ENCODE peak calls at places on chromosomes 7 and 10, in eight cellular contexts. V is iPS DF 19.7; Z is GM03348; F is A172; R is left colon; C is stimulated activated CD8-positive, alpha-beta memory T cell treated with anti-CD3 and anti-CD28 coated beads, Interleukin-7, amount 100 ng/mL, for 4 hours; B is HL-60; S is NCI-H2171. X is an unnamed sample.

GRCh38 chr10:60073781-60074656 is 167.7 kb upstream of the CCDC6 start:
- DNase-seq in R (no peak), S (no peak), Z (no peak), F (no peak), V (no peak), C (no peak), B (no peak), X (no peak)

GRCh38 chr7:2018786-2019692 is 213.7 kb downstream of the MAD1L1 start:
- DNase-seq in Z (peak; percentile 93), R (peak; percentile 48), B (peak; percentile 85), S (no peak), C (no peak), F (peak; percentile 88), V (no peak), X (no peak)

GRCh38 chr7:70458195-70458695 is 673.7 kb upstream of the GALNT17 start:
- DNase-seq in Z (no peak), V (no peak), R (no peak), S (no peak), B (no peak), C (no peak), F (no peak), X (no peak)

GRCh38 chr7:74658171-74659004 is 870 bp downstream of the GTF2I start:
- DNase-seq in V (no peak), S (peak; percentile 92), Z (peak; percentile 99), R (peak; percentile 91), C (peak; percentile 74), B (peak; percentile 87), F (peak; percentile 89), X (peak; percentile 92)

GRCh38 chr10:10992961-10993714 is 24.5 kb upstream of the CELF2 start:
- DNase-seq in Z (no peak), B (no peak), R (no peak), S (no peak), C (no peak), F (no peak), V (no peak), X (no peak)

GRCh38 chr7:14233898-14234174 is 244.4 kb upstream of the ETV1 start:
- DNase-seq in B (no peak), S (no peak), Z (no peak), R (no peak), C (no peak), F (no peak), V (no peak), X (no peak)

GRCh38 chr10:115045516-115045915 is 47.6 kb upstream of the ATRNL1 start:
- DNase-seq in B (no peak), C (no peak), V (no peak), F (no peak), S (no peak), Z (no peak), R (no peak), X (no peak)

GRCh38 chr7:36291387-36292316 is 98.0 kb upstream of the ANLN start:
- DNase-seq in V (no peak), Z (peak; percentile 92), C (no peak), S (peak; percentile 58), R (peak; percentile 80), B (peak; percentile 73), F (peak; percentile 83), X (peak; percentile 19)

GRCh38 chr7:1950066-1950622 is 280.1 kb downstream of the ELFN1 start:
- DNase-seq in C (no peak), V (no peak), B (no peak), R (no peak), Z (no peak), F (no peak), S (no peak), X (no peak)

GRCh38 chr10:58348571-58349033 is 13.8 kb downstream of the UBE2D1 start:
- DNase-seq in S (no peak), Z (no peak), C (no peak), F (no peak), B (no peak), R (no peak), V (no peak), X (no peak)

GRCh38 chr10:132904814-132905649 is 37.3 kb downstream of the CFAP46 start:
- DNase-seq in V (no peak), R (no peak), Z (no peak), C (no peak), B (no peak), S (no peak), F (peak; percentile 2), X (no peak)

GRCh38 chr7:8702807-8703206 is 269.4 kb downstream of the NXPH1 start:
- DNase-seq in F (no peak), Z (no peak), B (no peak), R (no peak), V (no peak), C (no peak), S (no peak), X (no peak)

GRCh38 chr7:143318661-143319060 is 2.8 kb downstream of the CLCN1 start:
- DNase-seq in B (no peak), Z (no peak), F (no peak), S (no peak), V (no peak), R (no peak), C (no peak), X (no peak)

GRCh38 chr7:150468241-150468640 is 17.8 kb downstream of the GIMAP8 start:
- DNase-seq in S (no peak), R (no peak), B (no peak), Z (no peak), F (no peak), V (no peak), C (no peak), X (no peak)

GRCh38 chr7:72919256-72919775 is 5.6 kb upstream of the POM121 start:
- DNase-seq in V (no peak), Z (no peak), R (no peak), F (no peak), S (no peak), C (no peak), B (no peak), X (no peak)

GRCh38 chr10:47022311-47023131 is 111.3 kb downstream of the PTPN20 start:
- DNase-seq in C (no peak), R (peak; percentile 22), V (no peak), F (no peak), S (no peak), B (no peak), Z (peak; percentile 12), X (no peak)

GRCh38 chr7:148700693-148701092 is 2.0 kb downstream of the CUL1 start:
- DNase-seq in B (peak; percentile 57), V (no peak), S (no peak), R (peak; percentile 47), Z (peak; percentile 43), F (peak; percentile 4), C (no peak), X (peak; percentile 61)

GRCh38 chr7:80883188-80884025 is 35.4 kb downstream of the SEMA3C start:
- DNase-seq in Z (peak; percentile 75), F (peak; percentile 100), V (no peak), S (no peak), C (no peak), B (no peak), R (no peak), X (no peak)

GRCh38 chr7:96901822-96902412 is 103.4 kb upstream of the DLX6 start:
- DNase-seq in F (no peak), Z (no peak), S (no peak), C (no peak), R (no peak), V (no peak), B (no peak), X (no peak)

GRCh38 chr7:69811682-69812344 is 213.5 kb downstream of the AUTS2 start:
- DNase-seq in S (no peak), R (no peak), V (no peak), F (no peak), Z (no peak), B (no peak), C (no peak), X (no peak)

GRCh38 chr7:9349625-9350024 is 916.2 kb downstream of the NXPH1 start:
- DNase-seq in V (no peak), Z (no peak), F (no peak), R (no peak), B (no peak), C (no peak), S (no peak), X (no peak)

GRCh38 chr7:70060298-70061068 is 462.2 kb downstream of the AUTS2 start:
- DNase-seq in C (no peak), R (no peak), Z (no peak), F (no peak), V (peak; percentile 33), B (no peak), S (no peak), X (peak; percentile 38)

GRCh38 chr10:32326119-32326518 is 20.8 kb downstream of the EPC1 start:
- DNase-seq in C (no peak), F (no peak), V (no peak), Z (no peak), R (no peak), S (no peak), B (no peak), X (no peak)

GRCh38 chr7:7182156-7183060 is at the start of gene C1GALT1:
- DNase-seq in B (peak; percentile 98), R (peak; percentile 99), V (peak; percentile 92), C (peak; percentile 93), F (peak; percentile 97), S (peak; percentile 93), Z (peak; percentile 98), X (peak; percentile 90)

GRCh38 chr7:70489808-70490207 is 642.1 kb upstream of the GALNT17 start:
- DNase-seq in R (no peak), F (no peak), B (no peak), Z (no peak), S (no peak), V (no peak), C (no peak), X (no peak)

GRCh38 chr10:43944742-43945730 is 296.4 kb upstream of the ZNF32 start:
- DNase-seq in B (no peak), Z (no peak), S (no peak), F (no peak), C (no peak), R (no peak), V (no peak), X (no peak)

GRCh38 chr7:22445140-22445722 is 54.8 kb downstream of the STEAP1B start:
- DNase-seq in B (no peak), R (peak; percentile 83), Z (no peak), V (no peak), F (peak; percentile 89), S (no peak), C (no peak), X (no peak)

GRCh38 chr7:353746-354325 is 63.9 kb downstream of the FOXL3 start:
- DNase-seq in S (no peak), R (no peak), Z (no peak), V (no peak), B (no peak), F (peak; percentile 94), C (no peak), X (no peak)

GRCh38 chr10:88273567-88273966 is 309.6 kb downstream of the RNLS start:
- DNase-seq in B (no peak), S (no peak), R (no peak), Z (no peak), V (no peak), F (no peak), C (no peak), X (no peak)

GRCh38 chr7:134480730-134481129 is 21.8 kb upstream of the AKR1B1 start:
- DNase-seq in V (no peak), B (no peak), C (no peak), F (peak; percentile 71), Z (peak; percentile 62), R (no peak), S (peak; percentile 5), X (no peak)

GRCh38 chr7:78139335-78139734 is 340.8 kb downstream of the PHTF2 start:
- DNase-seq in V (no peak), S (no peak), R (no peak), Z (peak; percentile 61), C (no peak), F (peak; percentile 44), B (no peak), X (no peak)

GRCh38 chr7:36180121-36180520 is 27.1 kb downstream of the EEPD1 start:
- DNase-seq in R (no peak), F (no peak), B (peak; percentile 42), C (no peak), V (no peak), S (peak; percentile 31), Z (no peak), X (no peak)

X was measured in NK-92 treated with Interleukin-12 subunit alpha and Interleukin-12 subunit beta, amount 100 ng/mL, for 24 hours.